ENCODE peak calls at places on chromosomes 16 and 17, in seven cellular contexts. One of them, this sample, is unnamed.

GRCh38 chr17:57860414-57860999 is 10.7 kb upstream of the MRPS23 start:
- DNase-seq in esophagus muscularis mucosa: no peak
- DNase-seq in NCI-H82: no peak
- DNase-seq in amniotic epithelial cell: no peak
- DNase-seq in M059J: no peak
- DNase-seq in SJSA1: no peak
- DNase-seq in hippocampal formation: no peak
- DNase-seq in this sample: no peak

GRCh38 chr17:44911133-44912001 is 3.9 kb downstream of the GFAP start:
- DNase-seq in esophagus muscularis mucosa: no peak
- DNase-seq in NCI-H82: peak
- DNase-seq in amniotic epithelial cell: peak
- DNase-seq in M059J: no peak
- DNase-seq in SJSA1: no peak
- DNase-seq in hippocampal formation: no peak
- DNase-seq in this sample: no peak

GRCh38 chr17:42182927-42183734 is 2.1 kb downstream of the HCRT start:
- DNase-seq in esophagus muscularis mucosa: no peak
- DNase-seq in NCI-H82: no peak
- DNase-seq in amniotic epithelial cell: peak
- DNase-seq in M059J: peak
- DNase-seq in SJSA1: no peak
- DNase-seq in hippocampal formation: no peak
- DNase-seq in this sample: no peak

GRCh38 chr17:79280822-79281572 is 206.4 kb downstream of the ENGASE start:
- DNase-seq in esophagus muscularis mucosa: no peak
- DNase-seq in NCI-H82: no peak
- DNase-seq in amniotic epithelial cell: no peak
- DNase-seq in M059J: peak
- DNase-seq in SJSA1: no peak
- DNase-seq in hippocampal formation: no peak
- DNase-seq in this sample: no peak

GRCh38 chr17:63275318-63275967 is 170.7 kb downstream of the CYB561 start:
- DNase-seq in esophagus muscularis mucosa: no peak
- DNase-seq in NCI-H82: no peak
- DNase-seq in amniotic epithelial cell: peak
- DNase-seq in M059J: peak
- DNase-seq in SJSA1: peak
- DNase-seq in hippocampal formation: peak
- DNase-seq in this sample: no peak

GRCh38 chr16:46884513-46885293 is 541 bp downstream of the GPT2 start:
- DNase-seq in esophagus muscularis mucosa: no peak
- DNase-seq in NCI-H82: peak
- DNase-seq in amniotic epithelial cell: peak
- DNase-seq in M059J: peak
- DNase-seq in SJSA1: no peak
- DNase-seq in hippocampal formation: peak
- DNase-seq in this sample: no peak

GRCh38 chr16:48235556-48236136 is 8.5 kb upstream of the LONP2 start:
- DNase-seq in esophagus muscularis mucosa: no peak
- DNase-seq in NCI-H82: no peak
- DNase-seq in amniotic epithelial cell: no peak
- DNase-seq in M059J: no peak
- DNase-seq in SJSA1: no peak
- DNase-seq in hippocampal formation: no peak
- DNase-seq in this sample: no peak

GRCh38 chr17:79952915-79953314 is 82.8 kb downstream of the TBC1D16 start:
- DNase-seq in esophagus muscularis mucosa: no peak
- DNase-seq in NCI-H82: no peak
- DNase-seq in amniotic epithelial cell: no peak
- DNase-seq in M059J: no peak
- DNase-seq in SJSA1: peak
- DNase-seq in hippocampal formation: no peak
- DNase-seq in this sample: no peak

GRCh38 chr17:32903774-32904673 is 23.9 kb upstream of the TMEM98 start:
- DNase-seq in esophagus muscularis mucosa: peak
- DNase-seq in NCI-H82: no peak
- DNase-seq in amniotic epithelial cell: no peak
- DNase-seq in M059J: no peak
- DNase-seq in SJSA1: no peak
- DNase-seq in hippocampal formation: no peak
- DNase-seq in this sample: no peak

GRCh38 chr16:20410153-20410723 is 904 bp downstream of the ACSM5 start:
- DNase-seq in esophagus muscularis mucosa: no peak
- DNase-seq in NCI-H82: no peak
- DNase-seq in amniotic epithelial cell: no peak
- DNase-seq in M059J: peak
- DNase-seq in SJSA1: no peak
- DNase-seq in hippocampal formation: no peak
- DNase-seq in this sample: no peak

GRCh38 chr17:42950044-42950783 is 14.0 kb downstream of the AARSD1 start:
- DNase-seq in esophagus muscularis mucosa: no peak
- DNase-seq in NCI-H82: no peak
- DNase-seq in amniotic epithelial cell: no peak
- DNase-seq in M059J: peak
- DNase-seq in SJSA1: peak
- DNase-seq in hippocampal formation: no peak
- DNase-seq in this sample: no peak

GRCh38 chr17:13306310-13306962 is 288.6 kb upstream of the ELAC2 start:
- DNase-seq in esophagus muscularis mucosa: no peak
- DNase-seq in NCI-H82: peak
- DNase-seq in amniotic epithelial cell: peak
- DNase-seq in M059J: peak
- DNase-seq in SJSA1: peak
- DNase-seq in hippocampal formation: no peak
- DNase-seq in this sample: no peak

GRCh38 chr17:39208893-39209292 is 8.8 kb downstream of the RPL19 start:
- DNase-seq in esophagus muscularis mucosa: no peak
- DNase-seq in NCI-H82: peak
- DNase-seq in amniotic epithelial cell: no peak
- DNase-seq in M059J: no peak
- DNase-seq in SJSA1: no peak
- DNase-seq in hippocampal formation: no peak
- DNase-seq in this sample: no peak

GRCh38 chr17:58337600-58338453 is 9.2 kb upstream of the TSPOAP1 start:
- DNase-seq in esophagus muscularis mucosa: no peak
- DNase-seq in NCI-H82: peak
- DNase-seq in amniotic epithelial cell: peak
- DNase-seq in M059J: peak
- DNase-seq in SJSA1: peak
- DNase-seq in hippocampal formation: no peak
- DNase-seq in this sample: no peak

GRCh38 chr16:22787456-22788189 is 26.3 kb upstream of the HS3ST2 start:
- DNase-seq in esophagus muscularis mucosa: no peak
- DNase-seq in NCI-H82: no peak
- DNase-seq in amniotic epithelial cell: no peak
- DNase-seq in M059J: peak
- DNase-seq in SJSA1: no peak
- DNase-seq in hippocampal formation: no peak
- DNase-seq in this sample: no peak

GRCh38 chr17:40605301-40605700 is 40.0 kb upstream of the CCR7 start:
- DNase-seq in esophagus muscularis mucosa: peak
- DNase-seq in NCI-H82: no peak
- DNase-seq in amniotic epithelial cell: no peak
- DNase-seq in M059J: no peak
- DNase-seq in SJSA1: no peak
- DNase-seq in hippocampal formation: no peak
- DNase-seq in this sample: no peak

GRCh38 chr17:6162892-6163291 is 92.7 kb downstream of the WSCD1 start:
- DNase-seq in esophagus muscularis mucosa: no peak
- DNase-seq in NCI-H82: no peak
- DNase-seq in amniotic epithelial cell: no peak
- DNase-seq in M059J: no peak
- DNase-seq in SJSA1: no peak
- DNase-seq in hippocampal formation: no peak
- DNase-seq in this sample: no peak

GRCh38 chr17:35089846-35090193 is 26.3 kb upstream of the RFFL start:
- DNase-seq in esophagus muscularis mucosa: no peak
- DNase-seq in NCI-H82: no peak
- DNase-seq in amniotic epithelial cell: peak
- DNase-seq in M059J: peak
- DNase-seq in SJSA1: no peak
- DNase-seq in hippocampal formation: no peak
- DNase-seq in this sample: no peak

GRCh38 chr17:18191967-18192366 is 8.3 kb downstream of the ALKBH5 start:
- DNase-seq in esophagus muscularis mucosa: no peak
- DNase-seq in NCI-H82: no peak
- DNase-seq in amniotic epithelial cell: no peak
- DNase-seq in M059J: no peak
- DNase-seq in SJSA1: no peak
- DNase-seq in hippocampal formation: no peak
- DNase-seq in this sample: no peak

GRCh38 chr16:23948949-23949392 is 113.2 kb downstream of the PRKCB start:
- DNase-seq in esophagus muscularis mucosa: no peak
- DNase-seq in NCI-H82: no peak
- DNase-seq in amniotic epithelial cell: no peak
- DNase-seq in M059J: no peak
- DNase-seq in SJSA1: no peak
- DNase-seq in hippocampal formation: no peak
- DNase-seq in this sample: no peak

GRCh38 chr17:32516450-32516849 is 29.7 kb downstream of the CDK5R1 start:
- DNase-seq in esophagus muscularis mucosa: no peak
- DNase-seq in NCI-H82: peak
- DNase-seq in amniotic epithelial cell: no peak
- DNase-seq in M059J: no peak
- DNase-seq in SJSA1: no peak
- DNase-seq in hippocampal formation: no peak
- DNase-seq in this sample: no peak

GRCh38 chr17:4304417-4305027 is 40.7 kb upstream of the ANKFY1 start:
- DNase-seq in esophagus muscularis mucosa: no peak
- DNase-seq in NCI-H82: peak
- DNase-seq in amniotic epithelial cell: peak
- DNase-seq in M059J: peak
- DNase-seq in SJSA1: no peak
- DNase-seq in hippocampal formation: peak
- DNase-seq in this sample: no peak

GRCh38 chr16:86924537-86924936 is 346.2 kb downstream of the FOXL1 start:
- DNase-seq in esophagus muscularis mucosa: no peak
- DNase-seq in NCI-H82: no peak
- DNase-seq in amniotic epithelial cell: peak
- DNase-seq in M059J: peak
- DNase-seq in SJSA1: peak
- DNase-seq in hippocampal formation: no peak
- DNase-seq in this sample: no peak

GRCh38 chr16:4847774-4848587 is 700 bp downstream of the UBN1 start:
- DNase-seq in esophagus muscularis mucosa: peak
- DNase-seq in NCI-H82: peak
- DNase-seq in amniotic epithelial cell: peak
- DNase-seq in M059J: peak
- DNase-seq in SJSA1: peak
- DNase-seq in hippocampal formation: no peak
- DNase-seq in this sample: no peak

GRCh38 chr16:17743578-17743977 is 272.8 kb upstream of the XYLT1 start:
- DNase-seq in esophagus muscularis mucosa: no peak
- DNase-seq in NCI-H82: no peak
- DNase-seq in amniotic epithelial cell: no peak
- DNase-seq in M059J: no peak
- DNase-seq in SJSA1: no peak
- DNase-seq in hippocampal formation: no peak
- DNase-seq in this sample: no peak

GRCh38 chr16:89154390-89155183 is 17.0 kb upstream of the CDH15 start:
- DNase-seq in esophagus muscularis mucosa: no peak
- DNase-seq in NCI-H82: no peak
- DNase-seq in amniotic epithelial cell: no peak
- DNase-seq in M059J: no peak
- DNase-seq in SJSA1: no peak
- DNase-seq in hippocampal formation: no peak
- DNase-seq in this sample: no peak

GRCh38 chr16:27177031-27177774 is 26.1 kb upstream of the KDM8 start:
- DNase-seq in esophagus muscularis mucosa: no peak
- DNase-seq in NCI-H82: no peak
- DNase-seq in amniotic epithelial cell: peak
- DNase-seq in M059J: peak
- DNase-seq in SJSA1: no peak
- DNase-seq in hippocampal formation: no peak
- DNase-seq in this sample: no peak

GRCh38 chr16:66911801-66912200 is 6.9 kb downstream of the CDH16 start:
- DNase-seq in esophagus muscularis mucosa: no peak
- DNase-seq in NCI-H82: no peak
- DNase-seq in amniotic epithelial cell: no peak
- DNase-seq in M059J: no peak
- DNase-seq in SJSA1: no peak
- DNase-seq in hippocampal formation: no peak
- DNase-seq in this sample: no peak

GRCh38 chr17:34412534-34412933 is 49.5 kb upstream of the CCL1 start:
- DNase-seq in esophagus muscularis mucosa: no peak
- DNase-seq in NCI-H82: no peak
- DNase-seq in amniotic epithelial cell: no peak
- DNase-seq in M059J: no peak
- DNase-seq in SJSA1: no peak
- DNase-seq in hippocampal formation: no peak
- DNase-seq in this sample: no peak

GRCh38 chr16:79449067-79449466 is 151.5 kb downstream of the MAF start:
- DNase-seq in esophagus muscularis mucosa: no peak
- DNase-seq in NCI-H82: no peak
- DNase-seq in amniotic epithelial cell: no peak
- DNase-seq in M059J: no peak
- DNase-seq in SJSA1: no peak
- DNase-seq in hippocampal formation: no peak
- DNase-seq in this sample: no peak

GRCh38 chr16:84869464-84869863 is 49.7 kb downstream of the CRISPLD2 start:
- DNase-seq in esophagus muscularis mucosa: no peak
- DNase-seq in NCI-H82: no peak
- DNase-seq in amniotic epithelial cell: no peak
- DNase-seq in M059J: no peak
- DNase-seq in SJSA1: no peak
- DNase-seq in hippocampal formation: no peak
- DNase-seq in this sample: no peak

GRCh38 chr16:26169451-26169850 is 477.7 kb downstream of the HS3ST4 start:
- DNase-seq in esophagus muscularis mucosa: peak
- DNase-seq in NCI-H82: no peak
- DNase-seq in amniotic epithelial cell: no peak
- DNase-seq in M059J: no peak
- DNase-seq in SJSA1: no peak
- DNase-seq in hippocampal formation: peak
- DNase-seq in this sample: no peak

GRCh38 chr17:31680126-31680525 is 178.9 kb downstream of the COPRS start:
- DNase-seq in esophagus muscularis mucosa: peak
- DNase-seq in NCI-H82: no peak
- DNase-seq in amniotic epithelial cell: no peak
- DNase-seq in M059J: no peak
- DNase-seq in SJSA1: no peak
- DNase-seq in hippocampal formation: no peak
- DNase-seq in this sample: no peak

GRCh38 chr17:44095647-44096496 is 25.3 kb downstream of the G6PC3 start:
- DNase-seq in esophagus muscularis mucosa: no peak
- DNase-seq in NCI-H82: peak
- DNase-seq in amniotic epithelial cell: peak
- DNase-seq in M059J: peak
- DNase-seq in SJSA1: peak
- DNase-seq in hippocampal formation: peak
- DNase-seq in this sample: no peak